ENCODE peak calls at places on chromosomes 6 and 20, in seven cellular contexts. X is brain microvascular endothelial cell; N is CD8-positive, alpha-beta T cell; L is Peyer's patch; V is GM23338; K is cardiac muscle cell; M is neural progenitor cell. Z is an unnamed sample.

GRCh38 chr6:125363360-125364121 is 61.8 kb upstream of the HDDC2 start:
- DNase-seq in X (peak), N (no peak), L (peak), V (peak), K (peak), M (peak), Z (peak)

GRCh38 chr6:33749401-33749800 is 2.7 kb upstream of the IP6K3 start:
- DNase-seq in X (no peak), N (no peak), L (no peak), V (no peak), K (no peak), M (no peak), Z (no peak)

GRCh38 chr6:122154912-122155516 is 244.4 kb upstream of the HSF2 start:
- DNase-seq in X (no peak), N (no peak), L (no peak), V (peak), K (no peak), M (no peak), Z (no peak)

GRCh38 chr6:11126876-11127275 is 15.4 kb upstream of the ERVFRD-1 start:
- DNase-seq in X (peak), N (no peak), L (no peak), V (no peak), K (no peak), M (no peak), Z (peak)

GRCh38 chr6:157518399-157519250 is 137.6 kb downstream of the ZDHHC14 start:
- DNase-seq in X (no peak), N (no peak), L (no peak), V (peak), K (no peak), M (no peak), Z (no peak)

GRCh38 chr6:127976796-127977195 is 75.9 kb upstream of the THEMIS start:
- DNase-seq in X (no peak), N (no peak), L (no peak), V (no peak), K (no peak), M (no peak), Z (no peak)

GRCh38 chr20:47588158-47588557 is 86.5 kb downstream of the NCOA3 start:
- DNase-seq in X (no peak), N (no peak), L (no peak), V (no peak), K (no peak), M (no peak), Z (no peak)

GRCh38 chr6:23647045-23647444 is 479.0 kb upstream of the NRSN1 start:
- DNase-seq in X (no peak), N (no peak), L (no peak), V (no peak), K (no peak), M (no peak), Z (no peak)

GRCh38 chr6:149015224-149015876 is 268.5 kb downstream of the UST start:
- DNase-seq in X (peak), N (no peak), L (no peak), V (no peak), K (no peak), M (no peak), Z (peak)

GRCh38 chr6:134003542-134003951 is 48.9 kb downstream of the SLC2A12 start:
- DNase-seq in X (no peak), N (no peak), L (no peak), V (no peak), K (no peak), M (peak), Z (peak)

GRCh38 chr6:89385156-89385667 is 26.9 kb downstream of the RRAGD start:
- DNase-seq in X (no peak), N (no peak), L (no peak), V (no peak), K (no peak), M (no peak), Z (peak)

GRCh38 chr6:136338486-136338885 is 48.8 kb upstream of the BCLAF1 start:
- DNase-seq in X (no peak), N (no peak), L (no peak), V (peak), K (no peak), M (no peak), Z (no peak)

GRCh38 chr20:10505320-10506226 is 70.5 kb downstream of the SLX4IP start:
- DNase-seq in X (no peak), N (no peak), L (no peak), V (no peak), K (no peak), M (no peak), Z (peak)

GRCh38 chr20:37095108-37095608 is 639 bp downstream of the RBL1 start:
- DNase-seq in X (no peak), N (peak), L (peak), V (no peak), K (no peak), M (peak), Z (peak)

GRCh38 chr6:106908386-106908840 is 66.1 kb downstream of the CD24 start:
- DNase-seq in X (no peak), N (no peak), L (no peak), V (no peak), K (no peak), M (no peak), Z (no peak)

GRCh38 chr6:138001750-138002349 is 105.4 kb downstream of the PERP start:
- DNase-seq in X (peak), N (peak), L (peak), V (peak), K (peak), M (peak), Z (peak)

GRCh38 chr6:26342106-26342999 is 22.6 kb upstream of the BTN3A2 start:
- DNase-seq in X (peak), N (no peak), L (no peak), V (peak), K (no peak), M (peak), Z (peak)

GRCh38 chr20:5528719-5529256 is 212.0 kb upstream of the PROKR2 start:
- DNase-seq in X (peak), N (peak), L (no peak), V (peak), K (peak), M (peak), Z (peak)

GRCh38 chr6:166507809-166508373 is 78.6 kb downstream of the RAMACL start:
- DNase-seq in X (no peak), N (no peak), L (no peak), V (peak), K (no peak), M (no peak), Z (no peak)

GRCh38 chr20:20225325-20225724 is 142.6 kb upstream of the INSM1 start:
- DNase-seq in X (no peak), N (no peak), L (no peak), V (peak), K (no peak), M (peak), Z (no peak)

GRCh38 chr6:159080217-159080976 is 35.6 kb upstream of the TAGAP start:
- DNase-seq in X (no peak), N (no peak), L (no peak), V (no peak), K (peak), M (no peak), Z (no peak)

GRCh38 chr6:4134841-4135664 is at the start of gene ECI2:
- DNase-seq in X (no peak), N (peak), L (peak), V (peak), K (no peak), M (peak), Z (peak)

GRCh38 chr6:157647261-157647915 is 175.7 kb upstream of the SNX9 start:
- DNase-seq in X (no peak), N (no peak), L (no peak), V (no peak), K (no peak), M (no peak), Z (no peak)

GRCh38 chr6:129211626-129212025 is 328.7 kb downstream of the LAMA2 start:
- DNase-seq in X (no peak), N (no peak), L (no peak), V (no peak), K (no peak), M (peak), Z (no peak)
- H3K4me3 ChIP-seq in X (no peak), N (no peak), L (no peak), V (no peak), K (no peak), M (no peak), Z (no peak)

DNA sequence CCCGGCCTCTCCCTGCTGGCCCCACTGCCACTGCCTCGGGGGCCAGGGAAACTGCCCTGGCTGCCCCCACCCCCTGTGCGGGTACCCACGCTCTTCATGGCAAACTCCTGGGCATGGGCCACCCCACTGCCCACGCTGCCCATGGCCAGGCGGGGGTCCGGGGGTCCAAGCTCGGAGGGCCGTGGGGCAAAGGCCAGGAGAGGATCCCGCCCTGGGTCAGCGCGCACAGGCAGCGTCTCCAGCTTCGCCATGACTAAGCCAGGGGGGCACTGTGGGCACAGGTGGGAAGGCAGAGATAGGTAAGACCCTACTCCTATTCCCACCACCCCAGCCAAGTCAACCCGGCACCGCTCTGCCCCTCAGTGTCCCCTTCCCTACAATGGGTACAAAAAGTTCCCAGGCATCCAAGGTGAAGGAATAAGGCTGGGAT is 6.4 kb downstream of the LZTS3 start:
- DNase-seq in X (no peak), N (no peak), L (no peak), V (no peak), K (no peak), M (no peak), Z (no peak)
- TF ChIP-seq CTCF in X (no peak), N (no peak), L (no peak), V (no peak), K (no peak), M (no peak), Z (no peak)

GRCh38 chr20:8244637-8245036 is 112.6 kb downstream of the PLCB1 start:
- DNase-seq in X (peak), N (no peak), L (no peak), V (no peak), K (no peak), M (no peak), Z (peak)

GRCh38 chr20:8248051-8248450 is 116.0 kb downstream of the PLCB1 start:
- DNase-seq in X (no peak), N (no peak), L (no peak), V (no peak), K (no peak), M (no peak), Z (no peak)

GRCh38 chr20:8246153-8246552 is 114.1 kb downstream of the PLCB1 start:
- DNase-seq in X (no peak), N (no peak), L (no peak), V (peak), K (no peak), M (no peak), Z (no peak)

GRCh38 chr20:8242827-8243764 is 111.0 kb downstream of the PLCB1 start:
- DNase-seq in X (no peak), N (no peak), L (no peak), V (no peak), K (peak), M (no peak), Z (peak)

GRCh38 chr20:8246701-8247100 is 114.6 kb downstream of the PLCB1 start:
- DNase-seq in X (no peak), N (no peak), L (no peak), V (no peak), K (no peak), M (no peak), Z (no peak)
- H3K4me3 ChIP-seq in X (no peak), N (no peak), L (no peak), V (no peak), K (no peak), M (no peak), Z (no peak)

GRCh38 chr6:37819177-37819801 is at the start of gene ZFAND3:
- DNase-seq in X (peak), N (peak), L (peak), V (peak), K (peak), M (peak), Z (peak)

GRCh38 chr6:37820713-37821069 is 1.2 kb downstream of the ZFAND3 start:
- DNase-seq in X (no peak), N (no peak), L (no peak), V (peak), K (peak), M (no peak), Z (no peak)

GRCh38 chr6:37821449-37821848 is 1.9 kb downstream of the ZFAND3 start:
- DNase-seq in X (no peak), N (no peak), L (no peak), V (no peak), K (no peak), M (no peak), Z (no peak)

GRCh38 chr6:37818536-37819176 is 871 bp upstream of the ZFAND3 start:
- DNase-seq in X (peak), N (peak), L (peak), V (peak), K (peak), M (peak), Z (peak)

GRCh38 chr6:37819802-37820712 is 530 bp downstream of the ZFAND3 start:
- DNase-seq in X (peak), N (peak), L (peak), V (peak), K (peak), M (peak), Z (peak)
- TF ChIP-seq CTCF in X (no peak), N (no peak), L (no peak), V (no peak), K (no peak), M (no peak), Z (no peak)

DNA sequence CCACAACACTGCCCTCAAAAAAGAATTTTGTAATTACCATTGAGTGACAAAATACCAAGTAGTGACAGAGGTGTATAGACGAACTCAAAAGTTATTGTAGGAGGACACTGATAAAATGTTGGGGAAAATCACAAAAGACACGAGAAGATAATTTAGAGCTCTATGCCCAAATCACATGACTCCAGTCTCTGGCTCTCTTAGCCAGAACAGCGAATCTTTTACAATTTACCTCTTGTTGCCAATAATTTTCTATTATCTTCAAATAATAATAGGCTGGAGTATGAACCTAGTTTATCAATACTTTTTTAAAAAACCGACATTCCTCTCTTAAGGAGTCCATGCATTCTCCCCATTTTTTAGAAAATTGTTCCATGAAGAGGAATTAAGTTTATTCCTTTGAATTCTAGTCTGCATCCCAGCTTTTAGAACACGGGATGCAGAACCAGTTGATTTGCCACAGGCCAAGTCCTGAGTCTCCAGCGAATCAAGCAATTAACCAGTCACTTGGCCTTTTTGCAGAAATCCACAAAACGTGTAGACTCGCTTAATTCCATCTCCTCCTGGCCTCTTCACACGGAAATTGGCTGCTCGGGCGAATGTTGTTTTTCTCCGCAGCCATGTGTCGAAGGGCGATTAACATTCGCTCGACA is 507 bp upstream of the RIPPLY2 start:
- DNase-seq in X (no peak), N (no peak), L (no peak), V (no peak), K (no peak), M (no peak), Z (no peak)
- H3K4me3 ChIP-seq in X (peak), N (peak), L (peak), V (peak), K (peak), M (peak), Z (peak)

GRCh38 chr20:32537657-32538525 is 47.2 kb downstream of the NOL4L start:
- DNase-seq in X (no peak), N (no peak), L (no peak), V (peak), K (peak), M (no peak), Z (no peak)
- TF ChIP-seq CTCF in X (no peak), N (no peak), L (no peak), V (no peak), K (no peak), M (no peak), Z (no peak)

DNA sequence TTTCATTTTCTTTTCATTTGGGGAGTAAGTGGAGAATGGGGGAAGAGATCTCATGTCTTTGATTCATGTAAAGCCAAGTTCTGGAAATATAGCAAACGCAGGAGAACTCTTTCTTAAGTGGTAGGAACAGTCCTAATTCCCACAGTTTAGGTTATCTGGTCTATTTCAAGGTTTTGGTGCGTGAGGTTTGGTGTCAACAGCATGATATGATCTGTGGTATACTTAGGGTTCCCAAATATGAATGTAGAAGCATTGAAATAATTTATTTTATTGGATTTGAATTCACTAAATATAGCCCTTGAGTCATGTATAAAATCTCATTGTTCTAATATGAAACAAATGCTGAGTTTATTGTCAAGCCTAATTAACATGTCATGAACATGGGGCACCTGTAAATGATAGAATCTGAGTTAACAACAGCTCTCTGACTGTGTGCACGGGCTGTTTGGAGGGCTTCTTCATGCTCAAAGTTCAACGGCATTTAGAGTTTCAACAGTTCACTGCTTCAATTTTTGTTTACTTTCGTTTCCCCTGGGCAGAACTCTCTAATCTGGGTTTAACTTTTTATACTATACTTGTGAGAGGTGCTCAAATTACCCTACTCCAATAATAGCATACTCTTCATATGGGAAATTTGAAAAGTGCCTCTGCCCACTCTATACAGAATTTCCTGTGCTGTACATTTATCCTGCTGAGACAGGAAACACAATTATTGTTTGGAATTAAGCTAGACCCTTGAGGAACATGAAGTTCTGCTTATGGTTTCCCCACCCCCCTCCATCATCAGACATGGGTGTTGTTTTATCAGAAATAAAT is 236.3 kb upstream of the ZNF217 start:
- DNase-seq in X (peak), N (no peak), L (no peak), V (no peak), K (no peak), M (no peak), Z (peak)
- H3K4me3 ChIP-seq in X (peak), N (peak), L (peak), V (no peak), K (no peak), M (no peak), Z (peak)

GRCh38 chr6:93418448-93419303 is 683 bp downstream of the EPHA7 start:
- DNase-seq in X (peak), N (no peak), L (peak), V (peak), K (peak), M (peak), Z (no peak)

GRCh38 chr6:93418113-93418447 is 1.3 kb downstream of the EPHA7 start:
- DNase-seq in X (no peak), N (no peak), L (no peak), V (no peak), K (no peak), M (no peak), Z (no peak)

GRCh38 chr6:93419304-93420162 is at the start of gene EPHA7:
- DNase-seq in X (peak), N (no peak), L (peak), V (peak), K (peak), M (peak), Z (peak)

GRCh38 chr6:93416575-93417420 is 2.6 kb downstream of the EPHA7 start:
- DNase-seq in X (no peak), N (no peak), L (peak), V (peak), K (peak), M (peak), Z (peak)

GRCh38 chr6:93417421-93417996 is 1.9 kb downstream of the EPHA7 start:
- DNase-seq in X (peak), N (no peak), L (no peak), V (no peak), K (peak), M (no peak), Z (peak)
- TF ChIP-seq CTCF in X (peak), N (no peak), L (no peak), V (peak), K (peak), M (peak), Z (no peak)

GRCh38 chr20:45968801-45969711 is 2.9 kb downstream of the ZNF335 start:
- DNase-seq in X (peak), N (no peak), L (peak), V (no peak), K (no peak), M (no peak), Z (no peak)

GRCh38 chr20:45971425-45971674 is 653 bp downstream of the ZNF335 start:
- DNase-seq in X (no peak), N (no peak), L (no peak), V (no peak), K (no peak), M (no peak), Z (no peak)

GRCh38 chr20:45970646-45971424 is 1.2 kb downstream of the ZNF335 start:
- DNase-seq in X (peak), N (no peak), L (peak), V (no peak), K (no peak), M (peak), Z (peak)

GRCh38 chr20:45968081-45968671 is 3.8 kb downstream of the ZNF335 start:
- DNase-seq in X (no peak), N (no peak), L (peak), V (no peak), K (no peak), M (no peak), Z (no peak)

DNA sequence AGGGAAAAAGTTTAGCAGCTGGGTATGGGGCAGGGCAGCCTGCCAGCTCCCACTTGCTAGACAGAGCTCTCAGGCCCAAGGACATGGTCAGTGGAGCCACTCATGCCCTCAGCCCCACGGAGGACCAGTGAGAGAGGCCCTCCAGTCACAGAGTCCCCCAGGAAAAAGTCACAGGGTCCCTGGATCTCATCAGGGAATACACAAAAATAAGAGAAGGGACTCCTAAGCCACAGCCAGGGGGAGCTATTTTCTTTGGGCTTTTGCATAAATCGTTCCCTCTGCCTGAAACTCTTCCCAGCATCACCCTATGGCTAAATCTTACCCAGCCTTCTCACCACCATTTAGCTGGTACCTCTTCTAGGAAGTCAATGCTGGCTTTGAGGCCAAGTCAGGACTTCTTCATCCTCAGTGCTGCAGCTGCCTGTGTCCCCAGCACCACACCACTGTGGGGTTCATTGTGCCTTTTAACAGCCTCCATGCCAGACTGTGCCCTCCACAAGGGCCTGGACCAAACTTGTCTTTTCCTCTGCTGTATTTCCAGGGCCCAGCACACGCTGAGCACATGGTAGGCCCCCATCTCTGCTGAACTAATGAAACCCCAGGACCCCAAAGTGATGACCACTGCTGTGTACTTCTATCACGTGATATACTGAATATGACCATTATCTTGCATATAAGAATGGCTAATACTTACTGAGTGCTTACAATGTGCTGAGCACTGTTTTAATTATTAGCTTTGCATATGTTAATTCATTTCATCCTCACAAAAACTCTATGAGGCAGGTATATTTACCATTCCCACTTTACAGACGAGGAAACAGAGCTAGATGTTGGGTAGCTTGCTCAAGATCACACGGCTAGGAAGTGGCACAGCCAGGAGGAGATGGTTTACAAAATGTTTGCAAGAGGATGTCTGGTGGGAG is 2.0 kb downstream of the ZNF335 start:
- DNase-seq in X (peak), N (no peak), L (peak), V (peak), K (peak), M (peak), Z (peak)
- H3K4me3 ChIP-seq in X (peak), N (peak), L (peak), V (no peak), K (no peak), M (no peak), Z (peak)

Z was measured in fibroblast of the aortic adventitia.